ENCODE peak calls at places on chromosomes 12 and 14, in nine cellular contexts. J, E, M, K, U, C, V, I and N are unnamed samples.

GRCh38 chr12:13165578-13166120 is 30.9 kb upstream of the EMP1 start:
- DNase-seq in J (peak), E (no peak), M (peak), K (peak), U (peak), C (peak), V (peak), I (no peak), N (no peak)

GRCh38 chr12:58841058-58841798 is 79.1 kb downstream of the LRIG3 start:
- DNase-seq in J (no peak), E (peak), M (no peak), K (no peak), U (no peak), C (no peak), V (no peak), I (no peak), N (no peak)

GRCh38 chr12:93572712-93573551 is 457 bp downstream of the SOCS2 start:
- DNase-seq in J (peak), E (peak), M (no peak), K (peak), U (peak), C (peak), V (no peak), I (peak), N (peak)

GRCh38 chr12:92721668-92722067 is 18.9 kb downstream of the PLEKHG7 start:
- DNase-seq in J (no peak), E (no peak), M (no peak), K (no peak), U (no peak), C (no peak), V (no peak), I (no peak), N (no peak)

GRCh38 chr14:89178802-89179201 is 238.2 kb downstream of the FOXN3 start:
- DNase-seq in J (no peak), E (no peak), M (no peak), K (peak), U (peak), C (no peak), V (no peak), I (no peak), N (no peak)

GRCh38 chr12:101727098-101727497 is 12.2 kb downstream of the SYCP3 start:
- DNase-seq in J (no peak), E (no peak), M (no peak), K (peak), U (no peak), C (no peak), V (no peak), I (no peak), N (no peak)

GRCh38 chr12:118327381-118327780 is 45.3 kb downstream of the TAOK3 start:
- DNase-seq in J (no peak), E (no peak), M (no peak), K (no peak), U (no peak), C (no peak), V (peak), I (no peak), N (no peak)

GRCh38 chr14:87901196-87901595 is 91.8 kb downstream of the GALC start:
- DNase-seq in J (no peak), E (no peak), M (no peak), K (peak), U (peak), C (no peak), V (peak), I (no peak), N (no peak)

GRCh38 chr12:117165342-117165741 is 24.9 kb downstream of the FBXO21 start:
- DNase-seq in J (no peak), E (no peak), M (no peak), K (no peak), U (no peak), C (no peak), V (no peak), I (no peak), N (peak)

GRCh38 chr14:63938198-63939005 is 85.6 kb downstream of the SYNE2 start:
- DNase-seq in J (no peak), E (no peak), M (no peak), K (no peak), U (peak), C (no peak), V (peak), I (no peak), N (no peak)

GRCh38 chr12:95169368-95169767 is 47.9 kb downstream of the FGD6 start:
- DNase-seq in J (no peak), E (no peak), M (no peak), K (peak), U (peak), C (no peak), V (peak), I (no peak), N (no peak)

GRCh38 chr12:1595026-1595561 is 713 bp upstream of the FBXL14 start:
- DNase-seq in J (peak), E (no peak), M (no peak), K (no peak), U (no peak), C (no peak), V (no peak), I (no peak), N (no peak)

GRCh38 chr14:89207925-89208328 is 209.1 kb downstream of the FOXN3 start:
- DNase-seq in J (no peak), E (no peak), M (no peak), K (no peak), U (no peak), C (no peak), V (no peak), I (no peak), N (no peak)

GRCh38 chr12:46920503-46920902 is 94.7 kb upstream of the SLC38A4 start:
- DNase-seq in J (no peak), E (no peak), M (no peak), K (no peak), U (no peak), C (no peak), V (no peak), I (no peak), N (no peak)

GRCh38 chr12:68813242-68813593 is 5.2 kb downstream of the MDM2 start:
- DNase-seq in J (no peak), E (no peak), M (no peak), K (no peak), U (no peak), C (no peak), V (no peak), I (no peak), N (no peak)

GRCh38 chr12:65232490-65233077 is 45.9 kb upstream of the MSRB3 start:
- DNase-seq in J (no peak), E (no peak), M (no peak), K (peak), U (peak), C (no peak), V (peak), I (no peak), N (no peak)

GRCh38 chr12:132385923-132386751 is 56.7 kb upstream of the GALNT9 start:
- DNase-seq in J (no peak), E (no peak), M (no peak), K (no peak), U (no peak), C (peak), V (no peak), I (no peak), N (no peak)

GRCh38 chr12:29858270-29858786 is 74.6 kb upstream of the TMTC1 start:
- DNase-seq in J (peak), E (no peak), M (no peak), K (no peak), U (no peak), C (no peak), V (no peak), I (no peak), N (no peak)

GRCh38 chr12:77253321-77253720 is 188.0 kb upstream of the E2F7 start:
- DNase-seq in J (no peak), E (no peak), M (no peak), K (no peak), U (no peak), C (no peak), V (no peak), I (no peak), N (no peak)

GRCh38 chr14:44963775-44964380 is 1.9 kb downstream of the TOGARAM1 start:
- DNase-seq in J (peak), E (no peak), M (no peak), K (no peak), U (peak), C (no peak), V (peak), I (no peak), N (no peak)

GRCh38 chr12:88860846-88861245 is 280.6 kb upstream of the KITLG start:
- DNase-seq in J (no peak), E (no peak), M (no peak), K (peak), U (no peak), C (no peak), V (no peak), I (no peak), N (no peak)

GRCh38 chr12:5997260-5997659 is 52.2 kb upstream of the ANO2 start:
- DNase-seq in J (no peak), E (no peak), M (no peak), K (no peak), U (no peak), C (no peak), V (no peak), I (no peak), N (no peak)

GRCh38 chr12:116015525-116015924 is 262.0 kb downstream of the MED13L start:
- DNase-seq in J (no peak), E (no peak), M (no peak), K (peak), U (peak), C (no peak), V (peak), I (no peak), N (no peak)

GRCh38 chr14:35257809-35258208 is 34.4 kb upstream of the PSMA6 start:
- DNase-seq in J (no peak), E (no peak), M (no peak), K (peak), U (peak), C (no peak), V (peak), I (no peak), N (no peak)

GRCh38 chr14:85991156-85991555 is 461.2 kb downstream of the FLRT2 start:
- DNase-seq in J (no peak), E (no peak), M (no peak), K (no peak), U (no peak), C (no peak), V (peak), I (no peak), N (no peak)

GRCh38 chr14:74571441-74571841 is 40.6 kb downstream of the LTBP2 start:
- DNase-seq in J (peak), E (no peak), M (peak), K (peak), U (peak), C (peak), V (peak), I (no peak), N (no peak)

GRCh38 chr12:7557227-7557626 is 53.6 kb upstream of the CD163 start:
- DNase-seq in J (no peak), E (no peak), M (no peak), K (no peak), U (no peak), C (no peak), V (peak), I (no peak), N (no peak)

DNA sequence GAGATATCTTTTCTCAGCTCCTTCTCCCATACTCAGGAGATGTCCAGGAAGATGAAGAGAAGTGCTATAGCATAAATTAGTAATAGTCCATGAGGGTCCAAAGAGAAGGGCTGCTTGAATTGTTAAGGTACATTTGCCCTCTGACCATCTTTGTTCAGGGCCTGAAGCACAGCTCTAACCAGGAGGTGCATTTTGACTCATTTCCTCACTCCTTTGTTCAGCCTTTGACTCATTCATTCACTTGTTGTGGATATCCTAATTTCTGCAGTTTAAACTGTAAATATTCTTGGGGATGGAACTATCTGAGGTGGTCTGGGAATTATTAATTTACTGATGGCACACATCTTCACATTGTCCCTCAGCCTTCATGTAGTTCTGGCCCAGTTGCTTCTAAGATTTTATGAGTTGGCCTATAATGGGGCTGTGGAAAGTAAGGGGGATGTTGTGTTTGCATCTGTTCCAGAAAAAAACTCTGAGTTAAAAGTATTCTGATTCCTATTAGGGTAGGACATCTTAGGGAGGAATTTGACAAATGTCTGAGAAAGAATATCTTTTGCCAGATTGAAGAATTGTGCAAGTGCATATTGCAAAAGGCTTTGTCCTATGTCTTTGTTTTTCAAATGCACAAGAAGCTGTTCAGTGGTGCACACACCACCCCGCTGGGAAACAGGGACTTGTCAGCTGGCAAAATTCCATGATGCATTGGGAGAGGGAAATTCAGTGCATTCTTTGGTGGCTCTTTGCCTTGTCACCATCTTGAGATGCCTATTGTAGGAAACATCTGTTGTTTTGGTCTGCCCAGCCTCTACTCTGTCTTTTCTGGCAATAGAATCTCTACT is 22.1 kb downstream of the SMOC1 start:
- DNase-seq in J (no peak), E (no peak), M (no peak), K (no peak), U (peak), C (no peak), V (peak), I (no peak), N (no peak)
- TF ChIP-seq CTCF in J (no peak), E (no peak), M (no peak), K (no peak), U (no peak), C (no peak), V (no peak), I (no peak), N (no peak)

GRCh38 chr12:70236990-70237389 is 6.2 kb upstream of the CNOT2 start:
- DNase-seq in J (no peak), E (no peak), M (no peak), K (no peak), U (no peak), C (no peak), V (no peak), I (no peak), N (no peak)
- TF ChIP-seq CTCF in J (no peak), E (no peak), M (no peak), K (no peak), U (no peak), C (no peak), V (no peak), I (no peak), N (no peak)

DNA sequence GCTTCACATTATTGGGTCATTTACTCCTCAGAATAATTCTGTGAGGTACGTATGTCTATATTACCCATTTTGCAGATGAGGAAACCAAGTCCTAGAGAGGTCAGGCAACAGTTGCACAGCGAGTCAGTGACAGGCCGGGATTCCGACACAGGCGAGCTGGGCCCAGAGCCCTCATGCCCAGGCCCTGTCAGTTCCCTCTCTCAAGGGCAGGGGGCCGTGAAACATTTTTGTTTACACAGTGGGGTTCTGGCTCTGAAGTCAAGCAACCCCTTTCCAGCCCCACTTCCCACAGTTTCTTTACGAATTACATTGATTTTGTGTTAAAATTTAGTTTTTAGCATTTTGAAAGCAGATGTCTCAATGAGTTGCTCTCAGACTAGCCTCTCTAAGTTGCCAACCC is 46.7 kb downstream of the ESRRB start:
- DNase-seq in J (no peak), E (no peak), M (no peak), K (no peak), U (no peak), C (no peak), V (no peak), I (no peak), N (no peak)
- TF ChIP-seq CTCF in J (no peak), E (no peak), M (no peak), K (no peak), U (no peak), C (no peak), V (no peak), I (no peak), N (no peak)

GRCh38 chr14:92555440-92556111 is 42.0 kb downstream of the RIN3 start:
- DNase-seq in J (no peak), E (no peak), M (no peak), K (no peak), U (no peak), C (peak), V (no peak), I (no peak), N (no peak)

GRCh38 chr14:92551066-92551841 is 37.7 kb downstream of the RIN3 start:
- DNase-seq in J (no peak), E (no peak), M (no peak), K (no peak), U (no peak), C (no peak), V (no peak), I (no peak), N (no peak)

GRCh38 chr14:92556255-92556741 is 42.7 kb downstream of the RIN3 start:
- DNase-seq in J (no peak), E (no peak), M (no peak), K (no peak), U (no peak), C (no peak), V (peak), I (no peak), N (no peak)

GRCh38 chr14:92552066-92552465 is 38.5 kb downstream of the RIN3 start:
- DNase-seq in J (no peak), E (no peak), M (no peak), K (no peak), U (no peak), C (no peak), V (no peak), I (no peak), N (no peak)

DNA sequence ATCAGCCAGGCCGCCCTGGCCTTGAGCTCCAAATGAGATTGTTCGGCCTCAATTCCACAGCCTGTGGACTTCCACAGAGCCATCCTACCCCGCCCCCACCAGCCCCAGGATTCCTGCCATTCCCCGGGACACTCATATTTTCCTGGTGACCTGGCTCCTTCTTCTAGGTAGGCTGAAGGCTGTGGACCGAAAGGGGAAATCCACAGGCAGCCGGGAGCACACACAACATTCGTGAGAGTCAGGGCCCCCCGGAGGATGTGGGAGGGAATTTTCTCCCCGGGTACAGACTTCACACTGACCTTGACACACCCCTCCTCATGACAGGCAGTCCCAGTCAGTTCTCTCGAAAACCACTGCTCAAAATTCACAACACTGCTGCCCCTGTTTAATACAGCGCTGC is 39.9 kb downstream of the RIN3 start:
- DNase-seq in J (no peak), E (no peak), M (no peak), K (peak), U (peak), C (no peak), V (peak), I (no peak), N (no peak)
- TF ChIP-seq CTCF in J (no peak), E (no peak), M (no peak), K (no peak), U (peak), C (no peak), V (no peak), I (no peak), N (no peak)

GRCh38 chr14:82872494-82872893 is 1338.8 kb upstream of the SEL1L start:
- DNase-seq in J (no peak), E (no peak), M (no peak), K (no peak), U (no peak), C (no peak), V (no peak), I (peak), N (no peak)
- TF ChIP-seq CTCF in J (no peak), E (peak), M (peak), K (no peak), U (no peak), C (no peak), V (no peak), I (peak), N (no peak)

DNA sequence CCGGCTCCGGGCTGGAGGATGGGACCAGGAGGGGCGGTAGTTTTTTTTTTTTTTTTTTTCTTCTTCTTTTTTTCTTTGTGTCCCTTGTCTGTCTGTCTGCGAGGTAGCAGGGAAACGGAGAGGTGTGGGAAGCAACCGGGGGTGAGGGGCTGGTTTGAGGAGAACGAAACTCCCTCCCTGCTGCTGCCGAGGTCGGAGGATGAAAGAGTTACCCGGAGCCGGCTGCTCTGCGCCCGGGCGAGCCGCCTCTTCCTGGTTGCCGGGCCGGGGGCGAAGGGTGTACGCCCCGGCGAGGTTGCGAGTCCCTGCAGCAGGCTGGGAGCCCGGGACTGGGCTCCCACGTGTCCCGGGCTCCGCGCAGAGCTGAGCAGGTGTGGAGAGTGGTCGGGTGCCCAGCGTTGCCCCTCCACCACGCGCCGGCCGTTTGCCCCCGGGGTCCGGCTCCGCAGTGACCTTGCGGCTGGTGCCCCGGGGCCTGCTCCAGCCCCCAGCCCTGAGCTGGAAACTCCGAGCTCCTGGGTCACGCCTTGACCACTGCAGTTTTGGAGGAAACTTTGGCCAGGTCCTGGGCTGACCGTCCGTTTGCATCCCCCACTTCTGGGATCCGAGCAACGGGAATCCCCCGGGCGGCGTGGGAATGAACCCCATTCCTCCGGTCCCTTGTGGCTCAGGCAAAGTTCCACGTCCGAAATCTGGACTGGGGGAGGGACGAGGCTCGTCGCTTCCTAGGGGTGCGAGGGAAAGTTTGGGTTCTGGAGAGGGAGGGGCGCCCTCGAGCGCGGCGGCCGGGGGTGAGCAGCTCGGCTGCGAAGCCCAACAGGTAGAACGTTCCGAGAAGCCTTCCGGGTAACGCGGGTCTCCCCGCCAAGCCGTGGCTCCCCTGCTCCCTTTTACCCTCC is 1.2 kb downstream of the CHST11 start:
- DNase-seq in J (peak), E (peak), M (peak), K (no peak), U (no peak), C (peak), V (no peak), I (peak), N (no peak)
- TF ChIP-seq CTCF in J (peak), E (no peak), M (no peak), K (no peak), U (no peak), C (no peak), V (no peak), I (peak), N (no peak)

DNA sequence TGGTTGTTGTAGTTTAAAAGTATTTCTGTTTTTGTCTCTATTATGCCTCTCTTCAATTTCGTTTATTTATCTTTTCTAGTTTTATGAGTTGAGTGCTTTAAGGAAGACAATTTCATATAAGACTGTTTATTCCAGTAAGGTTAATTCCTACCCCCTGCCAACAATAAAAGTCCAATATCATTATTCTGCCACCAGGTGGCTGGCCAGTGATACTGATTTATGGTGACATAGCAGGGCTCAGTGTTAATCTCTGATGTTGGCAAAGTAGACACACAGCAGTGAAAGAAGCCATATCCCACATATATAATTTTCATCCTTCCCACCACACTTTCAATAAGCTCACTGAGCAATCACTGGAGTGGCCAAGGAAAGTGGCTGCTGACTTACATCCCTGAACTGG is 69.0 kb upstream of the BMP4 start:
- DNase-seq in J (peak), E (no peak), M (no peak), K (peak), U (peak), C (no peak), V (peak), I (no peak), N (no peak)
- TF ChIP-seq CTCF in J (peak), E (peak), M (peak), K (peak), U (peak), C (no peak), V (peak), I (peak), N (peak)